ENCODE peak calls at places on chromosome 18, in ten cellular contexts. B is B cell, O is heart right ventricle, T is astrocyte of the cerebellum, L is IMR-90, H is nephron progenitor cell, Z is omental fat pad, P is neural crest cell, E is AG09319, Q is RWPE2. R is an unnamed sample.

GRCh38 chr18:79471048-79471447 is 75.3 kb downstream of the NFATC1 start:
- DNase-seq in T (no peak), Q (no peak), O (no peak), H (no peak), L (no peak), Z (no peak), E (no peak), B (no peak), P (no peak), R (no peak)

GRCh38 chr18:11570073-11570588 is 39.3 kb upstream of the SLC35G4 start:
- DNase-seq in T (no peak), H (no peak), Q (no peak), O (no peak), E (no peak), P (no peak), L (no peak), Z (no peak), B (no peak), R (no peak)

GRCh38 chr18:37944871-37945270 is 379.3 kb upstream of the CELF4 start:
- DNase-seq in L (no peak), T (no peak), E (no peak), H (no peak), Q (no peak), B (no peak), O (no peak), Z (no peak), P (no peak), R (no peak)

GRCh38 chr18:70363861-70364260 is 75.0 kb downstream of the SOCS6 start:
- DNase-seq in E (no peak), Z (no peak), Q (no peak), L (peak), H (no peak), O (no peak), B (no peak), T (no peak), P (no peak), R (no peak)

GRCh38 chr18:52343731-52344340 is 3.8 kb downstream of the DCC start:
- DNase-seq in O (no peak), L (no peak), E (no peak), Z (no peak), Q (no peak), H (no peak), P (no peak), B (no peak), T (no peak), R (no peak)

GRCh38 chr18:6589979-6590725 is 139.4 kb upstream of the ARHGAP28 start:
- DNase-seq in O (no peak), H (no peak), B (no peak), Z (no peak), L (no peak), E (no peak), Q (no peak), P (no peak), T (no peak), R (no peak)

GRCh38 chr18:63071566-63072175 is 247.9 kb downstream of the BCL2 start:
- DNase-seq in T (no peak), O (no peak), B (no peak), E (no peak), L (no peak), Q (no peak), P (no peak), Z (no peak), H (peak), R (no peak)

GRCh38 chr18:8611916-8612576 is 2.8 kb downstream of the RAB12 start:
- DNase-seq in Z (no peak), B (no peak), Q (no peak), P (no peak), T (no peak), L (no peak), H (no peak), O (no peak), E (no peak), R (no peak)

GRCh38 chr18:62988467-62988866 is 273.1 kb downstream of the PHLPP1 start:
- DNase-seq in E (no peak), B (no peak), Q (no peak), L (no peak), Z (no peak), P (no peak), H (no peak), T (no peak), O (no peak), R (no peak)

GRCh38 chr18:2723207-2723606 is 67.7 kb downstream of the SMCHD1 start:
- DNase-seq in T (no peak), Z (no peak), O (no peak), H (no peak), Q (no peak), P (no peak), B (no peak), E (no peak), L (peak), R (no peak)

DNA sequence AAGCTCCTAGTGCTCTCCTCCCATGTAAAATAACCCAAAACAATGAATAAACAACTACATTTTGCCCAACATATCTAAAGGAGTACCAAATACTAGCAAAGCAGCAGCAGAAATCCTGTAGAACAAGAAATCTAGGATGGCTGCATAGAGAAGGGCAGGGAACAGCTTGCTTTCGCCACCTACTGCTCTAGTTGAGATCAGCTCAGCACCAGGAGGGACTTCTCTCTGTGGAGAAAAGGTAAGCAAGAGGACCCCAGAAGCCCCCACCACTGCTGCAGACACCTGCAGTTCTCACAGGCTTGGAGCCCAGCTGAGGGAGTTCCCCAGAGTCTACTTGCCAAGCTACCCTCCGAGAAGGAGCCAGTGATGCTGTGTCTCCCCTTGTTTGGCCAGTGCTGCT is 243.0 kb upstream of the CHST9 start:
- DNase-seq in L (no peak), Z (no peak), O (no peak), H (no peak), E (no peak), Q (no peak), B (no peak), T (no peak), P (no peak), R (no peak)
- TF ChIP-seq CTCF in L (no peak), Z (no peak), O (no peak), H (no peak), E (no peak), Q (no peak), B (no peak), T (peak), P (no peak), R (peak)

DNA sequence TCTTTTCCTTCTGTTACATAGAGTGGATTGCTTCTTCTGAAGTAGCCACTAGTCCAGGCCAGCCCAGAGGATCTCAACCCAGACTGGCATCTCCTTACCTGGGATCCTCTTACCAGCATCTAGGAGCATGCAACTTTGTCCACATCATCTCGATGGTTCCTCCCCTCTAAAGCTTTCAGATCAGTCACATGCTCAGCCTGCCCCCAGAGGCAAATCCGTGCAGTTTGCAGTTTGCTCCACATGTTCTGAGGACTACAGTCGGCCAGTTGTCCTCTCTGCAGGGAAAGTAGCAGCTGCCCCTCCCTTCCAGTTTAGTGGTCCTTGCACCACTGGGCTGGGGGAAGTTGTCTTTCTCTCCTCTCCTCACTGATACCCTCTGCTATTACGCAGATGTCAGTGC is 259.8 kb upstream of the APCDD1 start:
- DNase-seq in H (no peak), O (no peak), B (no peak), T (no peak), E (no peak), Z (no peak), P (no peak), L (no peak), Q (no peak), R (no peak)
- TF ChIP-seq CTCF in H (no peak), O (no peak), B (no peak), T (no peak), E (no peak), Z (no peak), P (no peak), L (no peak), Q (no peak), R (peak)

DNA sequence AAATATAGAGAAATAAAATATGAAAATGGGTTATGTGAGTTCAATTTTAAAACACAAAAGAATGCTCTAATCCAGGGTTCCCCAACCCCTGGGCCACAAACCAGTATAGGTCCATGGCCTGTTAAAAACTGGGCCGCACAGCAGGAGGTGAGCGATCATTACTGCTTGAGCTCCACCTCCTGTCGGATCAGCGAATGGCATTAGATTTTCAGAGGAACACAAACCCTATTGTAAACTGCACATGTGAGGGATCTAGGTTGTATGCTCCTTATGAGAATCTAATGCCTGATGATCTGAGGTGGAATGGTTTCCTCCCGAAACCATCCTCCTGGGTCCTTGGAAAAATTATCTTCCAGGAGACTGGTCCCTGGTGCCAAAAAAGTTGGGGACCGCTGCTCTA is 34.7 kb downstream of the TTR start:
- DNase-seq in Q (no peak), O (no peak), B (no peak), Z (no peak), T (no peak), L (no peak), P (no peak), H (no peak), E (no peak), R (no peak)
- TF ChIP-seq CTCF in Q (peak), O (peak), B (no peak), Z (no peak), T (no peak), L (no peak), P (no peak), H (no peak), E (no peak), R (no peak)

GRCh38 chr18:74478876-74479275 is 17.3 kb upstream of the CNDP2 start:
- DNase-seq in L (no peak), T (no peak), E (no peak), Q (no peak), H (no peak), B (no peak), O (no peak), Z (no peak), P (no peak), R (no peak)

GRCh38 chr18:74478316-74478715 is 17.8 kb upstream of the CNDP2 start:
- DNase-seq in B (no peak), T (no peak), Z (no peak), P (no peak), L (no peak), O (no peak), H (no peak), Q (no peak), E (no peak), R (no peak)

GRCh38 chr18:74477771-74478170 is 18.4 kb upstream of the CNDP2 start:
- DNase-seq in O (no peak), H (no peak), L (no peak), T (no peak), Q (no peak), P (no peak), E (no peak), Z (no peak), B (no peak), R (no peak)

GRCh38 chr18:74473976-74474375 is 16.9 kb upstream of the DIPK1C start:
- DNase-seq in Z (no peak), B (no peak), Q (no peak), H (no peak), E (no peak), P (no peak), O (no peak), L (no peak), T (no peak), R (no peak)

GRCh38 chr18:74476154-74476553 is 19.0 kb upstream of the DIPK1C start:
- DNase-seq in H (peak), T (no peak), Z (no peak), E (no peak), O (peak), B (no peak), L (peak), Q (no peak), P (peak), R (no peak)
- TF ChIP-seq CTCF in H (peak), T (peak), Z (no peak), E (peak), O (peak), B (peak), L (peak), Q (peak), P (peak), R (peak)

GRCh38 chr18:48728204-48728833 is 189.5 kb downstream of the CTIF start:
- DNase-seq in Z (no peak), T (peak), P (no peak), B (no peak), Q (no peak), O (no peak), L (peak), E (peak), H (no peak), R (no peak)
- TF ChIP-seq CTCF in Z (no peak), T (no peak), P (no peak), B (no peak), Q (no peak), O (no peak), L (no peak), E (no peak), H (no peak), R (no peak)

GRCh38 chr18:392926-393325 is 107.6 kb downstream of the COLEC12 start:
- DNase-seq in E (no peak), L (no peak), O (no peak), B (no peak), T (peak), P (no peak), H (no peak), Z (no peak), Q (no peak), R (no peak)

GRCh38 chr18:390748-391478 is 109.6 kb downstream of the COLEC12 start:
- DNase-seq in O (no peak), Z (no peak), B (no peak), Q (no peak), H (no peak), T (no peak), E (no peak), L (no peak), P (no peak), R (no peak)

GRCh38 chr18:388198-388597 is 112.3 kb downstream of the COLEC12 start:
- DNase-seq in Z (no peak), H (no peak), T (no peak), P (no peak), B (no peak), E (no peak), L (no peak), Q (no peak), O (no peak), R (no peak)

GRCh38 chr18:386950-387349 is 113.6 kb downstream of the COLEC12 start:
- DNase-seq in H (no peak), Z (no peak), B (no peak), L (no peak), E (no peak), P (no peak), T (no peak), O (no peak), Q (no peak), R (no peak)

GRCh38 chr18:389658-390357 is 110.7 kb downstream of the COLEC12 start:
- DNase-seq in H (no peak), T (peak), O (no peak), L (peak), Q (no peak), B (no peak), Z (no peak), P (no peak), E (no peak), R (no peak)
- TF ChIP-seq CTCF in H (no peak), T (peak), O (no peak), L (peak), Q (no peak), B (no peak), Z (no peak), P (peak), E (no peak), R (peak)

GRCh38 chr18:13218376-13219011 is at the start of gene LDLRAD4:
- DNase-seq in H (peak), P (peak), B (peak), Z (no peak), E (no peak), L (no peak), Q (no peak), T (no peak), O (peak), R (no peak)

GRCh38 chr18:13216732-13217465 is 1.7 kb upstream of the LDLRAD4 start:
- DNase-seq in O (peak), B (peak), T (no peak), Z (no peak), E (no peak), L (no peak), Q (no peak), P (peak), H (peak), R (no peak)

GRCh38 chr18:13217466-13217961 is 1.0 kb upstream of the LDLRAD4 start:
- DNase-seq in B (peak), Z (no peak), P (peak), L (peak), T (no peak), H (peak), Q (no peak), O (peak), E (no peak), R (no peak)

GRCh38 chr18:13217971-13218375 is 587 bp upstream of the LDLRAD4 start:
- DNase-seq in H (no peak), P (peak), B (peak), T (no peak), Z (no peak), L (no peak), Q (no peak), O (peak), E (no peak), R (no peak)

DNA sequence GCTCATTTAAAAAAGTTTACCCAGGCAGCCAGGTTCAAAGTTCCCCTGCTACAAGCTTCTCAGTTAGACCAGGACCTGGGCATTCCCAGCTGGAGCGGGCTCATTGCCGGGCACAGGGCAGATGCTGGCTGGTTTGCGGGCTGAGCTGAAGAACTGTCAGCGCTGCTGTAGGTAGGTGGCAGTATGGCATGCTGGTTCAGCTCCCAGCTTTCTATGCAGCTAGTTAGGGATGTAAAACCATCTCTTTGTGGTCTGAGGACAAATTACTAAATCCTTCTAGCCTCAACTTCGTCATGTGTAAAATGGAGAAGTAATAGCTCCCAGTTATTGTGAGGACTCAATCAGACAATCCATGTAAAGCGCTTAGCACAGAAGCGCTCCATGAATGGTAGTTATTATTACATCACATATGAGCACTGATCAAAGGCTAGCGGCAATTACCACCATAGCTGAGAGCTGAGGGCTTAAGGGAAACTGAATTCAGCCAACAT is 2.4 kb upstream of the LDLRAD4 start:
- DNase-seq in L (peak), P (peak), Q (no peak), T (peak), B (peak), Z (no peak), H (peak), E (peak), O (peak), R (no peak)
- TF ChIP-seq CTCF in L (peak), P (peak), Q (peak), T (peak), B (peak), Z (no peak), H (peak), E (peak), O (peak), R (peak)